ENCODE peak calls at places on chromosomes 5 and 9, in ten cellular contexts. N is sigmoid colon, U is heart right ventricle, Y is body of pancreas, M is upper lobe of right lung, K is small intestine, I is SJCRH30, E is H9, C is lung, F is fibroblast of lung. X is an unnamed sample.

GRCh38 chr9:121844090-121844489 is 192.7 kb downstream of the DAB2IP start:
- DNase-seq in N (no peak), U (no peak), Y (no peak), M (no peak), K (no peak), I (no peak), E (no peak), C (no peak), F (no peak), X (no peak)

GRCh38 chr5:33556330-33557328 is 115.9 kb downstream of the TARS1 start:
- DNase-seq in N (no peak), U (no peak), Y (peak), M (no peak), K (no peak), I (no peak), E (no peak), C (no peak), F (no peak), X (no peak)

GRCh38 chr5:151047814-151048425 is 27.5 kb downstream of the GPX3 start:
- DNase-seq in N (no peak), U (no peak), Y (no peak), M (no peak), K (no peak), I (peak), E (peak), C (no peak), F (peak), X (no peak)

GRCh38 chr5:9782806-9783560 is 152.8 kb upstream of the TAS2R1 start:
- DNase-seq in N (no peak), U (no peak), Y (no peak), M (no peak), K (no peak), I (no peak), E (no peak), C (no peak), F (peak), X (no peak)

GRCh38 chr5:136028090-136028489 is 698 bp upstream of the TGFBI start:
- DNase-seq in N (peak), U (no peak), Y (no peak), M (no peak), K (no peak), I (no peak), E (no peak), C (no peak), F (no peak), X (no peak)

GRCh38 chr9:4803670-4804530 is 11.2 kb downstream of the RCL1 start:
- DNase-seq in N (no peak), U (no peak), Y (no peak), M (no peak), K (no peak), I (no peak), E (no peak), C (no peak), F (no peak), X (no peak)

GRCh38 chr5:169875091-169875727 is 105.1 kb downstream of the INSYN2B start:
- DNase-seq in N (no peak), U (no peak), Y (peak), M (no peak), K (no peak), I (no peak), E (no peak), C (peak), F (peak), X (no peak)

GRCh38 chr5:82054004-82054710 is 82.3 kb downstream of the ATG10 start:
- DNase-seq in N (no peak), U (no peak), Y (no peak), M (no peak), K (no peak), I (no peak), E (no peak), C (no peak), F (no peak), X (no peak)

GRCh38 chr5:54646285-54647101 is 128.9 kb downstream of the SNX18 start:
- DNase-seq in N (peak), U (peak), Y (peak), M (peak), K (peak), I (peak), E (peak), C (peak), F (peak), X (no peak)

GRCh38 chr9:137457406-137458193 is 1.5 kb downstream of the NSMF start:
- DNase-seq in N (no peak), U (no peak), Y (peak), M (peak), K (no peak), I (no peak), E (no peak), C (no peak), F (no peak), X (no peak)

GRCh38 chr5:80034962-80035821 is at the start of gene THBS4:
- DNase-seq in N (no peak), U (peak), Y (no peak), M (no peak), K (no peak), I (no peak), E (peak), C (no peak), F (no peak), X (no peak)

GRCh38 chr5:96714951-96715451 is 52.8 kb downstream of the CAST start:
- DNase-seq in N (peak), U (no peak), Y (peak), M (no peak), K (peak), I (no peak), E (peak), C (peak), F (peak), X (no peak)

GRCh38 chr5:6576861-6577501 is 55.9 kb downstream of the NSUN2 start:
- DNase-seq in N (no peak), U (no peak), Y (peak), M (no peak), K (peak), I (peak), E (peak), C (peak), F (peak), X (no peak)

GRCh38 chr5:147403659-147404640 is 105.9 kb downstream of the DPYSL3 start:
- DNase-seq in N (peak), U (peak), Y (peak), M (no peak), K (no peak), I (peak), E (no peak), C (peak), F (peak), X (no peak)

GRCh38 chr5:36417221-36417620 is 115.5 kb upstream of the RANBP3L start:
- DNase-seq in N (no peak), U (no peak), Y (no peak), M (no peak), K (no peak), I (no peak), E (no peak), C (no peak), F (no peak), X (no peak)
- H3K27ac ChIP-seq in N (no peak), U (no peak), Y (no peak), M (no peak), K (no peak), I (no peak), E (no peak), C (no peak), F (no peak), X (no peak)

DNA sequence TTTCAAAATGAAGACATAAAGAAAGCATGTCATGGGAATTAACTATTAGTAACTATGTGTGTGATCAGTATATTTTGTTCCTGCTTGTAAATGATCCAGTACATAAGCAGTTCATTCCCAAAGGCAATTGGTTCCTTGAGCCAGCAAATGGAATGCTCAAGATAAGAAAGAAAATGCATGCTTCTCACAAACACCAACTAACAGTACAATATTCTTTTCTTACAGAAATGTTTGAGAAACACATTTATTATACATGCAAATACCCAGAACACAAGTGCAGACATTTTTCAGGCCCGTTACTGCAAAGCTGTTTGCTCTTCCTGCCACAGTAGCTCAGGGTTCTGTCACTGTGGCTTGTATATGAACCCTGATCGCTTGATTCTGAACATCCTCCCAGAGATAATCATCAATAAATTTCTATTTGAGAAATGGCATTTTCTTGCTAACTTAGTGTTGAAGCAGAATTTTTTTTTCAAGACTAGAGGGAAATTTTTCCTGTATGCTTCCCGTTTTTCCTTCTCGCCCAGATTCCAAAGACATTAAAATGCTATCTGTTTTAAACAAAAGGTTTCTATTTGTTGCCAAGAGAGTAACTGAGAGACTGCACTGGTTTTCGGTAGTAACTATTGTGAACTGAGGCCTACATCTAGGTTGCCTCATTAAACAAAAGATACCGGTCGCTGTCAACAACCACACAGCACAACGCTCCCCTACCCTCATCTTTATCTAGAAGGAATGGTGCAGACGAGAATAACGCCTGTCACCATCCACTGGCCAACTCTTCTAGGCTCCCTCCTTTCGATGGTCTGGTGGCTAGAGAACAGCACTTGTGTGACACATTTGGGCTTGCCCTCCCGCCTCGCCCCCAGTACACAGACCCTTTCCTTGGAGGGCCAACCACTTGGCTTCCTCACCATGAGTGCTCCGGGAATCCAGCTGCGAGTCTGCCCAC is 1.7 kb downstream of the GNAQ start:
- DNase-seq in N (peak), U (no peak), Y (no peak), M (no peak), K (peak), I (peak), E (peak), C (no peak), F (peak), X (no peak)
- H3K27ac ChIP-seq in N (peak), U (peak), Y (peak), M (peak), K (peak), I (peak), E (no peak), C (peak), F (peak), X (peak)

GRCh38 chr9:95000821-95001220 is 274.3 kb downstream of the AOPEP start:
- DNase-seq in N (no peak), U (no peak), Y (no peak), M (no peak), K (no peak), I (no peak), E (no peak), C (no peak), F (no peak), X (no peak)
- H3K27ac ChIP-seq in N (peak), U (peak), Y (peak), M (peak), K (no peak), I (no peak), E (no peak), C (peak), F (peak), X (no peak)

DNA sequence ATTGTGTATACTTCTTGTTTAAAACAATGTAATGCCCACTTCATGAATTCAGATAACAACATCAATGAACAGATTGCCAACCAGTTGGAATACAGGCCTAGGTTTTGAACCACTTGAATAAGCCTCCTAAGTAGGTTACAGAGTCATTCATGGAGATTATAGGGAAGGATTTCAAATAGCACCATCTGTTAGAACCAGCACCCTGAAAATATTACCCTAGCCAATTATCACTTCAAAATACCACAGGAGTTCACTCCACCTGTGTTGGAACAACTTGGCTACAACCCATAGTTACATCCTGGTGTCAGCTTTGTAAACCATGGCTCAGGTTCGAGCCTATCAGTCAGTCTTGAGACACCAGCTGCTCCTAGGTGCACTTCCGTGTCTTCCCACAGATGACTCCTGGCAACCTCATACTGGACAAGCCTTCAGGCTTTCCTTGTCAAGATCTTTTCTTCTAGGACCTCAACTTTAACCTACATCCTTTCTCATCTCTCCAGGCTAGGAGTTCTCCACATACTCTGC is 350.0 kb downstream of the DEPDC1B start:
- DNase-seq in N (no peak), U (no peak), Y (no peak), M (no peak), K (no peak), I (no peak), E (no peak), C (no peak), F (no peak), X (no peak)
- H3K27ac ChIP-seq in N (no peak), U (no peak), Y (peak), M (no peak), K (no peak), I (no peak), E (no peak), C (no peak), F (no peak), X (no peak)

GRCh38 chr5:32222723-32223470 is 48.8 kb upstream of the GOLPH3 start:
- DNase-seq in N (no peak), U (no peak), Y (no peak), M (no peak), K (no peak), I (no peak), E (no peak), C (peak), F (no peak), X (no peak)

DNA sequence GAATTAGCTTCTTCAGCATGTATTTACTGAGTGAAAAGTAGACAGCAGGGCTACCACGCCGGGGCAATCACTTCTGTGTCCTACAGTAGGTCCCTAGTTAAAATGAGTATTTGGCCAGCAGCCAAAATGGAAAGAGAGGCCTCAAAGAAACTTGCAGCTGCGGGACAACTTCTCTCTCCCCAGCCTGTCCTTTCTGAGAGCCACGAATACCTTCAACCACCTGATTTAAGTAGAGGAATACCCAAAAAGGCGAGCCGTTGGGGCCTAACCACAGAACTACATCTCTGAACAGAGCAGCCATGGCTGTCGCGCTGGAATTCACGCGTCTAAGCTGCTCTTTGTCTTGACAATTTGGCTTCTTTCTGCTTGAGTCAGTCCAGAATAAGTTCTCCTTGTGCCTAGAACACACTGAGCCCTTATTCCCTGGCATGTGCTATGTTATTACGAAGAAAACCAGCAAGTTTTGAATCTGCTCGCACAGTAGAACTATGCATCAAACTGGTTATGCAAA is 43.8 kb upstream of the GOLPH3 start:
- DNase-seq in N (peak), U (no peak), Y (peak), M (no peak), K (no peak), I (peak), E (no peak), C (no peak), F (peak), X (no peak)
- H3K27ac ChIP-seq in N (peak), U (peak), Y (no peak), M (no peak), K (no peak), I (no peak), E (no peak), C (no peak), F (no peak), X (peak)

DNA sequence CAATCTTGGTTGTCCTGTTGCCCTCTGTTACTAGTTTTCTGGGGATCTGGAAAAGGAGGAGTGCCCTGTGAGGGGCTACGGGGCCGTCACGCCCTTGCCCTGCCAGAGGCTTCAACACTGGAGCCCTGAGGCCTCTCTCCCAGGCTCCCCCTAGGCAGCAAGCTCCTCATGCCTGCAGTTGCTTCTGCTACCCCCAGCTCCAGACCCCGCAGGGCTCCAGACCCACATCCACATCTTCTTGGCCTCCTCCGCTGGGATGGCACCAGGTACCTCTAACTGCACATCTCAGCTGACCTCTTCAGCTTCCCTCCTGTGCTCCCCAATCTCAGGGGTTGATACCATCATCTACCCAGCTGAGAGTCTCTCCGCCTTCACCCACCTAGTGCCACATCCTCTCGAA is 116.0 kb downstream of the ZNF354C start:
- DNase-seq in N (peak), U (no peak), Y (no peak), M (no peak), K (no peak), I (no peak), E (no peak), C (no peak), F (no peak), X (no peak)
- H3K27ac ChIP-seq in N (no peak), U (no peak), Y (no peak), M (no peak), K (no peak), I (no peak), E (no peak), C (no peak), F (no peak), X (no peak)

GRCh38 chr9:92763721-92764380 is 782 bp downstream of the BICD2 start:
- DNase-seq in N (peak), U (peak), Y (peak), M (peak), K (no peak), I (peak), E (peak), C (no peak), F (no peak), X (no peak)
- H3K27ac ChIP-seq in N (peak), U (peak), Y (peak), M (peak), K (no peak), I (peak), E (no peak), C (peak), F (peak), X (no peak)

DNA sequence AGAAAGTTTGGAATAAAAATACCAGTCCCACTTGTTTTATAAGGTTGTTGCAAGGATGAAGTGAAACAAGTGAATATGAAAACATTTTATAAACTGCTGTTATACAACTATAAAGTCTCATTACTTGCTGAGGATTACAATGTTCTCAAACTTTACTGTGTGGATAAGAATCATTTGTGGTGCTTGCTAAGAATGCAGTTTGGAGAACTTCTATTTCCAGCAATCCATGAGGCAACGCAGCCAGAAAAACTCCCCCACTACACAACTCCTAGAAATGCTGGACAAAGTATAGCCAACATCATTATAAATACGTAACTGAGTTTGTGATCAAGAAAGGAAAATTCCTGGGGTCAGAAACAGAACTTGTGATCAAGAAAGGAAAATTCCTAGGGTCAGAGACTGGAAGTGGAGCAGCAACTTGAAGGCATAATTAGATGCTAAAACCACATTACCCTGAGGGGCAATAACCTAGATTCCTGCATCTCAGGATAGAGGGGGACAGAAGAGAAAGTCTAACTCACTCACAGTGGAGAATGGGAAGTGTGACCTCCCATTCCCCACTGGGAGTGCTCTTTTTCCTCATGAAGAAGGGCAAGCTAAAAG is 81.1 kb downstream of the MAT2B start:
- DNase-seq in N (no peak), U (no peak), Y (no peak), M (no peak), K (no peak), I (no peak), E (no peak), C (no peak), F (no peak), X (no peak)
- H3K27ac ChIP-seq in N (peak), U (no peak), Y (no peak), M (no peak), K (no peak), I (no peak), E (no peak), C (no peak), F (peak), X (no peak)

X was measured in caudate nucleus.